ENCODE peak calls at places on chromosome 14, in four cellular contexts. One of them, this sample, is unnamed.

GRCh38 chr14:102933618-102934231 is 11.3 kb downstream of the AMN start:
- DNase-seq in left cardiac atrium: no peak
- DNase-seq in activated CD8-positive, alpha-beta memory T cell treated with anti-CD3 and anti-CD28 coated beads, Interleukin-2, amount 50 U/mL, for 4 hours: no peak
- DNase-seq in substantia nigra: no peak
- DNase-seq in this sample: no peak

GRCh38 chr14:68271996-68272395 is 452.4 kb downstream of the RAD51B start:
- DNase-seq in left cardiac atrium: no peak
- DNase-seq in activated CD8-positive, alpha-beta memory T cell treated with anti-CD3 and anti-CD28 coated beads, Interleukin-2, amount 50 U/mL, for 4 hours: no peak
- DNase-seq in substantia nigra: no peak
- DNase-seq in this sample: no peak

GRCh38 chr14:30553311-30553989 is 5.5 kb upstream of the G2E3 start:
- DNase-seq in left cardiac atrium: no peak
- DNase-seq in activated CD8-positive, alpha-beta memory T cell treated with anti-CD3 and anti-CD28 coated beads, Interleukin-2, amount 50 U/mL, for 4 hours: no peak
- DNase-seq in substantia nigra: no peak
- DNase-seq in this sample: peak; percentile 67

GRCh38 chr14:31265701-31266398 is 58.3 kb upstream of the HECTD1 start:
- DNase-seq in left cardiac atrium: no peak
- DNase-seq in activated CD8-positive, alpha-beta memory T cell treated with anti-CD3 and anti-CD28 coated beads, Interleukin-2, amount 50 U/mL, for 4 hours: no peak
- DNase-seq in substantia nigra: no peak
- DNase-seq in this sample: peak; percentile 48

GRCh38 chr14:29442720-29443119 is 484.9 kb downstream of the PRKD1 start:
- DNase-seq in left cardiac atrium: no peak
- DNase-seq in activated CD8-positive, alpha-beta memory T cell treated with anti-CD3 and anti-CD28 coated beads, Interleukin-2, amount 50 U/mL, for 4 hours: no peak
- DNase-seq in substantia nigra: no peak
- DNase-seq in this sample: peak; percentile 26

GRCh38 chr14:71141701-71142374 is 234.6 kb downstream of the PCNX1 start:
- DNase-seq in left cardiac atrium: no peak
- DNase-seq in activated CD8-positive, alpha-beta memory T cell treated with anti-CD3 and anti-CD28 coated beads, Interleukin-2, amount 50 U/mL, for 4 hours: no peak
- DNase-seq in substantia nigra: no peak
- DNase-seq in this sample: no peak

GRCh38 chr14:66802962-66803361 is 295.0 kb downstream of the GPHN start:
- DNase-seq in left cardiac atrium: no peak
- DNase-seq in activated CD8-positive, alpha-beta memory T cell treated with anti-CD3 and anti-CD28 coated beads, Interleukin-2, amount 50 U/mL, for 4 hours: no peak
- DNase-seq in substantia nigra: no peak
- DNase-seq in this sample: no peak

GRCh38 chr14:104678346-104678745 is 11.1 kb upstream of the INF2 start:
- DNase-seq in left cardiac atrium: peak; percentile 59
- DNase-seq in activated CD8-positive, alpha-beta memory T cell treated with anti-CD3 and anti-CD28 coated beads, Interleukin-2, amount 50 U/mL, for 4 hours: no peak
- DNase-seq in substantia nigra: no peak
- DNase-seq in this sample: no peak

GRCh38 chr14:69355955-69356321 is 42.2 kb downstream of the ERH start:
- DNase-seq in left cardiac atrium: peak; percentile 46
- DNase-seq in activated CD8-positive, alpha-beta memory T cell treated with anti-CD3 and anti-CD28 coated beads, Interleukin-2, amount 50 U/mL, for 4 hours: no peak
- DNase-seq in substantia nigra: no peak
- DNase-seq in this sample: no peak

GRCh38 chr14:22131749-22132476 is 457.1 kb downstream of the DAD1 start:
- DNase-seq in left cardiac atrium: no peak
- DNase-seq in activated CD8-positive, alpha-beta memory T cell treated with anti-CD3 and anti-CD28 coated beads, Interleukin-2, amount 50 U/mL, for 4 hours: peak; percentile 18
- DNase-seq in substantia nigra: no peak
- DNase-seq in this sample: no peak